ENCODE peak calls at places on chromosomes 1 and 21, in ten cellular contexts. U is adrenal gland; X is amygdala; H is epithelial cell of esophagus; V is stimulated activated CD4-positive, alpha-beta T cell treated with anti-CD3 and anti-CD28 coated beads, TNF-alpha, amount 100 ng/mL, for 24 hours; Z is fibroblast of pulmonary artery; N is naive thymus-derived CD8-positive, alpha-beta T cell; B is lower lobe of right lung; D is AG10803; G is stimulated activated naive B cell treated with anti-CD40 and anti-IgM and Interleukin-4, amounts not matched to agents 10 μg/mL and 1 μg/mL and 100 μg/mL, for 72 hours. T is an unnamed sample.

GRCh38 chr1:26092422-26092821 is 19.2 kb upstream of the PDIK1L start:
- DNase-seq in V (no peak), H (no peak), U (no peak), B (no peak), X (no peak), G (no peak), Z (no peak), D (no peak), N (no peak), T (no peak)

GRCh38 chr1:67749844-67750689 is 65.1 kb downstream of the GADD45A start:
- DNase-seq in H (peak), X (no peak), V (no peak), Z (peak), G (no peak), B (no peak), N (no peak), U (peak), D (peak), T (no peak)

GRCh38 chr1:191290441-191290840 is 812.8 kb upstream of the BRINP3 start:
- DNase-seq in N (no peak), V (no peak), Z (no peak), D (no peak), X (no peak), G (no peak), B (no peak), H (no peak), U (no peak), T (no peak)

GRCh38 chr1:39692152-39693064 is 1.2 kb upstream of the HPCAL4 start:
- DNase-seq in U (no peak), Z (no peak), D (no peak), N (peak), X (no peak), B (peak), G (no peak), V (no peak), H (no peak), T (peak)

GRCh38 chr1:166026561-166026960 is 140.2 kb downstream of the FAM78B start:
- DNase-seq in B (no peak), V (no peak), N (no peak), X (no peak), Z (no peak), U (no peak), G (no peak), D (no peak), H (no peak), T (no peak)

GRCh38 chr1:22665752-22666151 is 12.7 kb downstream of the C1QB start:
- DNase-seq in V (no peak), D (peak), H (peak), B (no peak), U (no peak), Z (peak), N (no peak), X (no peak), G (no peak), T (no peak)

GRCh38 chr1:232038704-232039103 is 412.1 kb downstream of the DISC1 start:
- DNase-seq in H (no peak), N (no peak), D (no peak), V (no peak), Z (peak), U (peak), B (no peak), X (no peak), G (no peak), T (no peak)

GRCh38 chr21:17779486-17779885 is 39.7 kb downstream of the C21orf91 start:
- DNase-seq in H (peak), U (no peak), X (no peak), D (no peak), G (no peak), V (no peak), B (no peak), N (no peak), Z (peak), T (no peak)

GRCh38 chr1:25004355-25004754 is 74.3 kb upstream of the RUNX3 start:
- DNase-seq in U (no peak), N (no peak), X (no peak), G (no peak), B (no peak), Z (no peak), V (no peak), D (no peak), H (no peak), T (no peak)

GRCh38 chr1:88609051-88609450 is 75.0 kb upstream of the PKN2 start:
- DNase-seq in N (no peak), G (no peak), Z (no peak), V (no peak), B (no peak), D (no peak), X (no peak), H (peak), U (no peak), T (no peak)

GRCh38 chr21:42123509-42123908 is 52.4 kb downstream of the UMODL1 start:
- DNase-seq in N (no peak), G (no peak), V (no peak), D (no peak), H (no peak), X (no peak), B (no peak), U (no peak), Z (no peak), T (no peak)

GRCh38 chr1:50968884-50969610 is 998 bp upstream of the CDKN2C start:
- DNase-seq in N (peak), V (peak), H (peak), B (peak), Z (peak), X (peak), D (peak), U (peak), G (peak), T (peak)

GRCh38 chr1:185215911-185216310 is 58.9 kb downstream of the SWT1 start:
- DNase-seq in Z (no peak), D (no peak), X (no peak), G (no peak), U (no peak), H (peak), B (no peak), V (no peak), N (no peak), T (no peak)

GRCh38 chr1:208025036-208025435 is 114.1 kb upstream of the CD34 start:
- DNase-seq in H (no peak), N (no peak), U (no peak), G (no peak), V (no peak), X (peak), D (peak), B (no peak), Z (no peak), T (no peak)

GRCh38 chr1:54207287-54207686 is 7.3 kb downstream of the MRPL37 start:
- DNase-seq in X (no peak), G (no peak), H (peak), V (no peak), D (no peak), Z (no peak), B (no peak), N (no peak), U (no peak), T (no peak)

GRCh38 chr1:35452086-35452485 is 105.1 kb downstream of the KIAA0319L start:
- DNase-seq in U (peak), Z (peak), H (peak), G (no peak), B (peak), V (no peak), N (peak), D (peak), X (no peak), T (peak)

GRCh38 chr1:12342261-12343003 is 112.6 kb downstream of the VPS13D start:
- DNase-seq in Z (no peak), D (no peak), V (no peak), G (no peak), N (no peak), H (no peak), U (peak), X (no peak), B (no peak), T (no peak)

GRCh38 chr1:26851106-26851684 is 11.8 kb upstream of the SFN start:
- DNase-seq in D (no peak), Z (no peak), B (no peak), N (no peak), U (no peak), H (peak), V (no peak), X (no peak), G (no peak), T (no peak)

GRCh38 chr1:155910621-155911121 is 478 bp downstream of the RIT1 start:
- DNase-seq in D (no peak), Z (peak), V (peak), X (no peak), G (peak), U (peak), B (no peak), H (peak), N (peak), T (no peak)

GRCh38 chr1:244067893-244068292 is 16.8 kb downstream of the ZBTB18 start:
- DNase-seq in H (no peak), U (peak), V (no peak), X (no peak), B (no peak), Z (no peak), D (no peak), G (no peak), N (no peak), T (no peak)

GRCh38 chr21:26833460-26833939 is 11.7 kb downstream of the ADAMTS1 start:
- DNase-seq in N (no peak), X (no peak), H (no peak), Z (no peak), U (no peak), B (no peak), D (no peak), G (no peak), V (no peak), T (no peak)

GRCh38 chr1:19079541-19079940 is 123.1 kb upstream of the IFFO2 start:
- DNase-seq in N (no peak), G (no peak), X (no peak), U (no peak), H (no peak), Z (no peak), V (no peak), D (no peak), B (no peak), T (no peak)

GRCh38 chr1:182601416-182601786 is 2.8 kb downstream of the RGS16 start:
- DNase-seq in X (no peak), Z (peak), D (peak), N (peak), B (peak), V (no peak), H (peak), U (peak), G (peak), T (peak)

GRCh38 chr1:99438656-99439055 is 174.4 kb downstream of the PLPPR4 start:
- DNase-seq in N (no peak), V (no peak), D (no peak), U (no peak), G (no peak), Z (no peak), H (no peak), X (no peak), B (no peak), T (no peak)

GRCh38 chr1:198672124-198672523 is 33.3 kb downstream of the PTPRC start:
- DNase-seq in X (no peak), B (no peak), V (no peak), D (peak), Z (peak), N (no peak), G (no peak), H (no peak), U (no peak), T (no peak)

GRCh38 chr1:192610114-192610958 is 25.6 kb upstream of the RGS13 start:
- DNase-seq in H (peak), X (no peak), D (peak), G (no peak), B (no peak), N (peak), Z (peak), V (no peak), U (no peak), T (no peak)

GRCh38 chr1:153697191-153697872 is 18.8 kb downstream of the NPR1 start:
- DNase-seq in G (no peak), D (peak), X (no peak), B (no peak), V (no peak), Z (peak), N (no peak), U (peak), H (peak), T (peak)

GRCh38 chr21:46214478-46215340 is 13.9 kb downstream of the LSS start:
- DNase-seq in V (no peak), N (no peak), H (no peak), D (no peak), X (no peak), B (peak), G (no peak), Z (no peak), U (no peak), T (no peak)

GRCh38 chr1:55245781-55246180 is 30.6 kb upstream of the USP24 start:
- DNase-seq in B (no peak), Z (no peak), G (no peak), D (no peak), X (no peak), U (no peak), V (no peak), N (no peak), H (peak), T (no peak)

GRCh38 chr1:233087001-233087881 is 136.8 kb downstream of the NTPCR start:
- DNase-seq in U (no peak), V (no peak), X (no peak), Z (no peak), H (no peak), D (no peak), N (no peak), B (no peak), G (no peak), T (no peak)

GRCh38 chr1:171743014-171743870 is 1.4 kb upstream of the VAMP4 start:
- DNase-seq in N (peak), B (no peak), X (no peak), D (peak), H (peak), Z (peak), V (no peak), G (no peak), U (peak), T (no peak)